ENCODE peak calls at places on chromosome 22, in four cellular contexts. K is CD4-positive, alpha-beta memory T cell; V is CD8-positive, alpha-beta memory T cell; E is mammary epithelial cell. X is an unnamed sample.

GRCh38 chr22:33166206-33166605 is 108.0 kb upstream of the SYN3 start:
- DNase-seq in K (no peak), V (no peak), E (no peak), X (peak)

GRCh38 chr22:23061471-23062280 is 8.6 kb upstream of the GNAZ start:
- DNase-seq in K (no peak), V (no peak), E (no peak), X (no peak)

GRCh38 chr22:27726726-27727449 is 74.7 kb downstream of the MN1 start:
- DNase-seq in K (no peak), V (no peak), E (no peak), X (no peak)

GRCh38 chr22:23012081-23012622 is 58.2 kb upstream of the GNAZ start:
- DNase-seq in K (peak), V (no peak), E (no peak), X (peak)

GRCh38 chr22:21632931-21633330 is 371 bp downstream of the CCDC116 start:
- DNase-seq in K (no peak), V (no peak), E (no peak), X (no peak)

GRCh38 chr22:29112102-29112501 is 39.3 kb downstream of the KREMEN1 start:
- DNase-seq in K (no peak), V (no peak), E (no peak), X (no peak)

GRCh38 chr22:27686534-27686933 is 115.0 kb downstream of the MN1 start:
- DNase-seq in K (no peak), V (no peak), E (no peak), X (no peak)

GRCh38 chr22:26762503-26763170 is 105.2 kb downstream of the MIAT start:
- DNase-seq in K (no peak), V (no peak), E (peak), X (no peak)

GRCh38 chr22:28299329-28299728 is 380.3 kb upstream of the PITPNB start:
- DNase-seq in K (no peak), V (no peak), E (no peak), X (no peak)

GRCh38 chr22:20764053-20764720 is 9.7 kb upstream of the SERPIND1 start:
- DNase-seq in K (no peak), V (no peak), E (no peak), X (no peak)

GRCh38 chr22:40533712-40534378 is 102.7 kb downstream of the MRTFA start:
- DNase-seq in K (peak), V (peak), E (peak), X (peak)

GRCh38 chr22:22787805-22788459 is 99.7 kb upstream of the IGLL5 start:
- DNase-seq in K (peak), V (peak), E (peak), X (peak)

GRCh38 chr22:22666307-22667091 is 22.1 kb downstream of the GGTLC2 start:
- DNase-seq in K (peak), V (no peak), E (no peak), X (no peak)

GRCh38 chr22:42383851-42384417 is 48.3 kb downstream of the NFAM1 start:
- DNase-seq in K (no peak), V (no peak), E (no peak), X (no peak)

GRCh38 chr22:39818050-39818449 is 75.5 kb downstream of the ENTHD1 start:
- DNase-seq in K (no peak), V (no peak), E (no peak), X (no peak)

GRCh38 chr22:20519558-20519957 is 12.1 kb downstream of the MED15 start:
- DNase-seq in K (no peak), V (no peak), E (no peak), X (no peak)

GRCh38 chr22:25702046-25702445 is 39.9 kb upstream of the MYO18B start:
- DNase-seq in K (no peak), V (no peak), E (peak), X (no peak)

GRCh38 chr22:35324067-35324466 is 24.4 kb downstream of the TOM1 start:
- DNase-seq in K (no peak), V (no peak), E (no peak), X (no peak)

DNA sequence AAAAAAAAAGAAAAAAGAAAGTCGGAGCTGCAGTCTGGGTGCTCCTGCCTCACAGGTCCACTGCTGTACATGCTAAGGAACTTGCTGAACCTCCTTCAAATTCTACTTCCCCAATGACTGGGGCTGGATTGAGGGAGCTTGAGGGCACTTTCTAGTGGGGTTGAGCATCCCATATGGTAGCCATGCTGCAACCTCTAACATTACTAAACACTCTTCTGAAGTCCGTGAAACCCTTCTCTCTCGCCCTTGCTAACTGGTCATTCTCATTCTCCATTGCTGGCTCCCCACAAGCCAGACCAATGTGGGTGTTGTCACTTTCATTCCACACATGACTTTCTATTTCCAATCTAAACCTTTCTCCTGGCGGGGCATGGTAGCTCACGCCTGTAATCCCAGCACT is 1.2 kb downstream of the ESS2 start:
- DNase-seq in K (no peak), V (no peak), E (no peak), X (no peak)
- H3K4me3 ChIP-seq in K (no peak), V (no peak), E (no peak), X (peak)

GRCh38 chr22:44496844-44497217 is 1.2 kb downstream of the RTL6 start:
- DNase-seq in K (no peak), V (no peak), E (no peak), X (no peak)

GRCh38 chr22:44497218-44497903 is 672 bp downstream of the RTL6 start:
- DNase-seq in K (no peak), V (no peak), E (peak), X (no peak)

GRCh38 chr22:44495629-44496028 is 2.4 kb downstream of the RTL6 start:
- DNase-seq in K (no peak), V (no peak), E (no peak), X (no peak)

GRCh38 chr22:44496305-44496704 is 1.7 kb downstream of the RTL6 start:
- DNase-seq in K (no peak), V (no peak), E (no peak), X (no peak)

DNA sequence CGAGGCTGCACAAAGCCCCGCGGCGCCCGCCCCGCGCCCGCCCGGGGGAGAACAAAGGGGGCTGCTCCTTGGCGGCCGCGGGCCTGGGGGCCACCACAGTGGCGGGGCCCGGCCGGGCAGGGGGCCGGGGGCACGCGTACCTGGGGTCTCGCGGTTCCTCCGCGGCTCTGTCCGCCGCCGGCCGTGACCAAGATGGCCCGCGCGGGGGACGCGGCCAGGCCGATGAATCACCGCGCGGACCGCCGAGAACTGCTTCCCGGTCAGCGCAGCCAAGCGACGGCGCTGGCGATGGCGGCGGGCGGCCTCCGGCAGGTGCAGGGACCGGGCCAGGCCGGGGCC is at the start of gene RTL6:
- DNase-seq in K (no peak), V (no peak), E (no peak), X (no peak)
- H3K4me3 ChIP-seq in K (peak), V (peak), E (peak), X (peak)

GRCh38 chr22:36330655-36331305 is 57.0 kb downstream of the MYH9 start:
- DNase-seq in K (no peak), V (peak), E (no peak), X (no peak)

GRCh38 chr22:36330127-36330526 is 57.6 kb downstream of the MYH9 start:
- DNase-seq in K (no peak), V (no peak), E (no peak), X (no peak)

GRCh38 chr22:36327922-36328551 is 59.7 kb downstream of the MYH9 start:
- DNase-seq in K (no peak), V (no peak), E (no peak), X (no peak)

GRCh38 chr22:36328635-36329216 is 59.0 kb downstream of the MYH9 start:
- DNase-seq in K (no peak), V (peak), E (peak), X (no peak)

DNA sequence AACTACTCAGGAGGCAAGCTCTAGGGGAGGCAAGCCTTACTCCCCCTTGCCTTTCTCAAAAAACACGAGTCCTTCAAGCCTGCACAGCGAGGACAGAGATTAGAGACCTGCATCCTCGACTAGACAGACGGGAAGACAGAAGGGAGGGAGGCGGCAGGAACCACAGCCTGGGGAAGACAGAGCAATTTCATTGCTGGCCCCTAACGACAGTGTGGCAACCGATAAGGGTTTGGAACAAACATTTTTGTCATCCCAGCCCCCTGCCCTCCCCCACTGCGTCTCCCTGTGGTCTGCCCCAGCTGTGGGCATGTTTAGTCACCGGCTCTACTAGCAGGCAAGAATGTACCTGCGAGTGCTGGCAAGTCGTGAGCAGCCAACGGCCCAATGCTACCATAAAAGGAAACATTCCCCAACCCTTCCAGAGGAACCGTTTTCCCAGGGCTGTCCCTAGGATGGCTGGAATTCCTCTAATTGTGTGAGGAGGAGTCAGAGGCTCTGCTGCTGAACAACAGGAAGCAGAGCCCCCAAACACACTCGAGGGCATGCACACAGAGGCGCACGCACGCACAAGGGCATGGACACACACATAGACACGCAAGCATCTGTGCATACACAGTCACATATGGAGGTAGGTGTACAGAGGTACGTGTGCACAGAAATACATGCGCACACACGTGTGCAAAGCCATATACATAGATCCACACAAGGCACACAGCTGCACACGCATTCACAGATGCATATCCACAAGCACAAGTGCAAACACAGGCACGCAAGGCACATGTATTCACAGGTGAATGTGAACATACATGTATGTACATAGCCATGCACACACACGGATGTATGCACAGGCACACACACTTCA is 58.3 kb downstream of the MYH9 start:
- DNase-seq in K (peak), V (peak), E (peak), X (peak)
- H3K4me3 ChIP-seq in K (peak), V (peak), E (peak), X (peak)

GRCh38 chr22:46295277-46295971 is 1.2 kb upstream of the GTSE1 start:
- DNase-seq in K (no peak), V (no peak), E (no peak), X (no peak)
- H3K4me3 ChIP-seq in K (peak), V (peak), E (peak), X (peak)

GRCh38 chr22:38308791-38309498 is 8.3 kb downstream of the CSNK1E start:
- DNase-seq in K (no peak), V (no peak), E (no peak), X (no peak)
- H3K4me3 ChIP-seq in K (no peak), V (no peak), E (no peak), X (no peak)

GRCh38 chr22:45975266-45976161 is 1.4 kb downstream of the WNT7B start:
- DNase-seq in K (no peak), V (no peak), E (peak), X (no peak)
- H3K4me3 ChIP-seq in K (no peak), V (no peak), E (no peak), X (no peak)

GRCh38 chr22:48960576-48960975 is 867.1 kb downstream of the BRD1 start:
- DNase-seq in K (no peak), V (no peak), E (no peak), X (no peak)

GRCh38 chr22:48959496-48959895 is 868.2 kb downstream of the BRD1 start:
- DNase-seq in K (no peak), V (no peak), E (no peak), X (no peak)

GRCh38 chr22:48960981-48961655 is 866.6 kb downstream of the BRD1 start:
- DNase-seq in K (no peak), V (no peak), E (no peak), X (no peak)

GRCh38 chr22:48957987-48958321 is 869.7 kb downstream of the BRD1 start:
- DNase-seq in K (no peak), V (no peak), E (no peak), X (no peak)

GRCh38 chr22:48961705-48962104 is 866.0 kb downstream of the BRD1 start:
- DNase-seq in K (no peak), V (no peak), E (no peak), X (no peak)
- H3K4me3 ChIP-seq in K (no peak), V (no peak), E (no peak), X (no peak)

X was measured in Jurkat, Clone E6-1.